ENCODE peak calls at places on chromosome 7, in five cellular contexts. R is HepG2, U is H1, L is SK-N-SH, J is GM12878. G is an unnamed sample.

GRCh38 chr7:15158141-15158810 is 255.7 kb upstream of the DGKB start:
- DNase-seq in R (no peak), U (no peak), L (no peak), J (no peak), G (no peak)

GRCh38 chr7:130065500-130066152 is 4.7 kb upstream of the KLHDC10 start:
- DNase-seq in R (peak), U (no peak), L (no peak), J (no peak), G (no peak)

GRCh38 chr7:114502454-114503254 is 88.0 kb downstream of the FOXP2 start:
- DNase-seq in R (no peak), U (no peak), L (no peak), J (no peak), G (no peak)

GRCh38 chr7:66871076-66871475 is 49.9 kb upstream of the TMEM248 start:
- DNase-seq in R (no peak), U (no peak), L (no peak), J (no peak), G (no peak)

GRCh38 chr7:320297-320696 is 30.3 kb downstream of the FOXL3 start:
- DNase-seq in R (no peak), U (no peak), L (no peak), J (no peak), G (no peak)

GRCh38 chr7:108001759-108002725 is 919 bp downstream of the LAMB1 start:
- DNase-seq in R (no peak), U (peak), L (peak), J (no peak), G (no peak)

GRCh38 chr7:114345494-114345893 is 69.1 kb upstream of the FOXP2 start:
- DNase-seq in R (no peak), U (no peak), L (no peak), J (no peak), G (no peak)

GRCh38 chr7:112084506-112084905 is 121.7 kb downstream of the DOCK4 start:
- DNase-seq in R (no peak), U (no peak), L (no peak), J (peak), G (no peak)

GRCh38 chr7:128347573-128348147 is 4.0 kb upstream of the RBM28 start:
- DNase-seq in R (peak), U (peak), L (peak), J (no peak), G (peak)

GRCh38 chr7:71783779-71784178 is 628.4 kb downstream of the CALN1 start:
- DNase-seq in R (no peak), U (no peak), L (no peak), J (no peak), G (no peak)

GRCh38 chr7:102317231-102318059 is 30.8 kb downstream of the SH2B2 start:
- DNase-seq in R (no peak), U (no peak), L (peak), J (no peak), G (peak)

GRCh38 chr7:42645906-42646305 is 266.0 kb downstream of the C7orf25 start:
- DNase-seq in R (no peak), U (no peak), L (no peak), J (no peak), G (no peak)

GRCh38 chr7:11346312-11346711 is 372.6 kb downstream of the PHF14 start:
- DNase-seq in R (no peak), U (no peak), L (no peak), J (no peak), G (no peak)

GRCh38 chr7:82598958-82599357 is 155.4 kb upstream of the CACNA2D1 start:
- DNase-seq in R (no peak), U (no peak), L (no peak), J (no peak), G (no peak)

GRCh38 chr7:83036721-83037380 is 125.8 kb downstream of the PCLO start:
- DNase-seq in R (no peak), U (no peak), L (no peak), J (no peak), G (no peak)

GRCh38 chr7:155665957-155666287 is 21.5 kb downstream of the RBM33 start:
- DNase-seq in R (no peak), U (no peak), L (no peak), J (no peak), G (no peak)

GRCh38 chr7:66682350-66683093 is 53.8 kb downstream of the KCTD7 start:
- DNase-seq in R (no peak), U (no peak), L (peak), J (no peak), G (no peak)

GRCh38 chr7:6221340-6222319 is 50.8 kb downstream of the CYTH3 start:
- DNase-seq in R (no peak), U (no peak), L (no peak), J (no peak), G (peak)

GRCh38 chr7:45938626-45939302 is 17.7 kb upstream of the IGFBP3 start:
- DNase-seq in R (peak), U (peak), L (no peak), J (no peak), G (no peak)

GRCh38 chr7:116582164-116582732 is 57.4 kb downstream of the CAV1 start:
- DNase-seq in R (no peak), U (no peak), L (no peak), J (no peak), G (no peak)

GRCh38 chr7:100867796-100868485 is 754 bp downstream of the TRIP6 start:
- DNase-seq in R (no peak), U (peak), L (peak), J (no peak), G (peak)

GRCh38 chr7:83014546-83014945 is 148.1 kb downstream of the PCLO start:
- DNase-seq in R (no peak), U (no peak), L (no peak), J (no peak), G (no peak)

GRCh38 chr7:34220501-34220900 is 315.2 kb downstream of the BMPER start:
- DNase-seq in R (no peak), U (no peak), L (no peak), J (no peak), G (no peak)

GRCh38 chr7:15397921-15398560 is 163.8 kb downstream of the AGMO start:
- DNase-seq in R (no peak), U (no peak), L (no peak), J (no peak), G (no peak)

GRCh38 chr7:153382591-153383225 is 623.2 kb downstream of the ACTR3B start:
- DNase-seq in R (no peak), U (peak), L (no peak), J (no peak), G (no peak)

GRCh38 chr7:29797112-29797944 is 9.0 kb upstream of the WIPF3 start:
- DNase-seq in R (no peak), U (no peak), L (no peak), J (no peak), G (peak)

GRCh38 chr7:103712991-103713778 is 267.2 kb upstream of the SLC26A5 start:
- DNase-seq in R (no peak), U (no peak), L (no peak), J (no peak), G (no peak)

GRCh38 chr7:103711413-103711812 is 265.4 kb upstream of the SLC26A5 start:
- DNase-seq in R (no peak), U (no peak), L (no peak), J (no peak), G (no peak)

GRCh38 chr7:103710247-103710646 is 264.2 kb upstream of the SLC26A5 start:
- DNase-seq in R (no peak), U (no peak), L (no peak), J (no peak), G (no peak)

GRCh38 chr7:103715376-103716110 is 269.5 kb upstream of the SLC26A5 start:
- DNase-seq in R (no peak), U (no peak), L (no peak), J (no peak), G (no peak)

DNA sequence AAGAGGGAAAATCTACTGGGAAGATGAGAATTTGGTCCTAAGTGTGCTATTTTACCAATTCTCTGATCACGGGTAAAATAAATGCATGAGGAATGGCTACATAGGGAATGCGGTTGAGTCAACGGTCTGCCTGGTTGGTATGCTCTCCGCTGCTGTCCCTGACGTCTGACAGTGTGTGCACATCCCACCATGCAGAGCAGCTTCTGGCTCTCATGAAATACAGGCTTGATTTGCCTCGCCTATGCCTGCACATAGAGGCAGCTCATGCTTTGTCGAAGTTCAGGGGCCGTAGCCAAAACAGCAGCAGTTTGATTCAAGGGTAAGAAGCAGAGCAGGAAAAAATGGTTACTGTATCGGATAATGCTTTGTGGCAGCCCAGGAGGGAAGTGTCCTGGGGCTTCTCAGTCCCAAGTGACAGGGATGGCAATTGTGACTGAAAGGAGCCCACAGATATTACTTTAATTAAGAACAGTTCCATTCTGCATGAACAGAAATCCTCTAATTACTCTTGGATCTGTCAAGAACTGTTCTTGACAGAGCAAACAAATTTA is 268.4 kb upstream of the SLC26A5 start:
- DNase-seq in R (no peak), U (no peak), L (peak), J (no peak), G (no peak)
- TF ChIP-seq USF2 in R (no peak), U (no peak), L (no peak), J (no peak), G (no peak)

GRCh38 chr7:47757946-47758371 is 176.0 kb upstream of the TNS3 start:
- DNase-seq in R (no peak), U (no peak), L (no peak), J (no peak), G (no peak)

GRCh38 chr7:47758546-47758945 is 176.6 kb upstream of the TNS3 start:
- DNase-seq in R (no peak), U (no peak), L (no peak), J (no peak), G (no peak)

GRCh38 chr7:47762746-47763062 is 180.8 kb upstream of the TNS3 start:
- DNase-seq in R (no peak), U (no peak), L (no peak), J (no peak), G (no peak)

GRCh38 chr7:47762207-47762606 is 180.3 kb upstream of the TNS3 start:
- DNase-seq in R (no peak), U (no peak), L (no peak), J (no peak), G (no peak)

DNA sequence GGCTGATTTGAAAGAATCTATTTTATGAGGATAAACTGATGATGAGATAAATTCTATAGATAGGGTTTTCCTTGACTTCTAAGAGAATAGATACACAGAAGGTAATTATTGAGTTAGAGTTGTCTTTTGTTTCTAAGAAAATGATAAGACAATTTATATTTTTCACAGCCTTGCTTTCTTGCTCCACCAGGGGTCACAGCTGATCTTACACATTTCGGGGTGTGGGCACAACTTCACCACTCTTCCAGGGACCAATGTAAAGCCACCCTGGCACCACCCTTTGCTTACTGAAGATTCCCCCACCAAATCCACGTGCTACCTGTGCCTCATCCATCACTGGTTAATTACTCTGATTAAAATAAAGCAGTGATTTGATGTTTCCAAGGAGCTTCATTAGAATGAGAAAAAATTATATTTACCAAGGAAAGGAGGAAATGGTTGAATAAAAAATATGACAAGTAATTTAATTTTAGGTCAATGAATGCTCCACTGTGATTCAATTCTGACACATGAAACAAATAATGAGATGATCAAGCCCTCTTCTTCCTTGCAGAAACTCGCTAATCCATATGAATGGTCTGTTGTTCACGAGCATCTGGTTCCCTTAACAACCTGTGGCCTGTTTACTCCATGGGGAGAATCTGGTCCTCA is 177.3 kb upstream of the TNS3 start:
- DNase-seq in R (no peak), U (no peak), L (no peak), J (no peak), G (no peak)
- TF ChIP-seq POLR2AphosphoS5 in R (no peak), U (no peak), L (no peak), J (no peak), G (no peak)

GRCh38 chr7:26440993-26441636 is 149.5 kb downstream of the SNX10 start:
- DNase-seq in R (peak), U (no peak), L (no peak), J (no peak), G (no peak)
- TF ChIP-seq SIN3A in R (no peak), U (no peak), L (no peak), J (no peak), G (no peak)

GRCh38 chr7:151984612-151985011 is 28.4 kb downstream of the GALNTL5 start:
- DNase-seq in R (peak), U (no peak), L (no peak), J (no peak), G (no peak)

GRCh38 chr7:151982806-151983205 is 26.6 kb downstream of the GALNTL5 start:
- DNase-seq in R (no peak), U (no peak), L (no peak), J (no peak), G (no peak)

GRCh38 chr7:151990567-151990966 is 34.3 kb downstream of the GALNTL5 start:
- DNase-seq in R (no peak), U (no peak), L (no peak), J (no peak), G (peak)

GRCh38 chr7:151992375-151992774 is 33.1 kb upstream of the GALNT11 start:
- DNase-seq in R (peak), U (peak), L (peak), J (no peak), G (peak)

DNA sequence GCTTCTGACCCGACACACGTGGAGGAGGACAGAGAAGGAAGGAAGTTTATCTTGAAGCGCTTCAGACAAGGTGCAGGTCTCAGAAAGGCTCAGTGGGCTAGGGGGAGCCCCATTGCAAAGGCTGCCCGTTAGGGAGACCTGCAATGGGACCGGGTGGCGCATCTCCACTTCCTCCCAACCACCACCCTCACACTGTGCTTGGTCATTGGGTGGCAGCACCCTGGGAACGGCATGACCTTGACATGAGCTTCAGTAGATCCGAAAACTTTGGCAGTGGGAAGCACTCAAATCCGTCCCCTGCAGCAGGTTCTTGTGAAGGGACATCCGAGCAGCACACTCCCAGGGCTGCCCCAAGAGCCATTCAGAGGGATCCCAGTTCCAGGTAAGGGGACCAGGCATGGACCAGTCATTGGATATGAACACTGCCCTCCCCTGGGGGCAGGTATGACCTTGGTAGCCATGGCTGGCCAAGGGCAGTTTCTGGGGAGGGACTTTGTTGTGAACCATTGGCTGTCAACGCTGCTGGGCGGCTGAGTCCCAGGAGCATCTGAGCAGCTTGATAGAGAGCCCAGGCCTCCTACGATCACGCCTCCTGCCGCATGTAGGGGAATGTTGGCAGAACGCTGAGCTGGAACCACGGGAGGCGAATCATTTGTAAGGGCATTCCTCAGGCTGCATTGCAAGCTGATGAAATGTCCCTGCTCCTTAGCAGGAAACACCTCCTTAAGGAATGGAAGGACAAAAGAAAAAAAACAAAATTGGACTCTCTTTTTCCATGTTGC is 31.7 kb downstream of the GALNTL5 start:
- DNase-seq in R (no peak), U (no peak), L (no peak), J (no peak), G (no peak)
- TF ChIP-seq USF2 in R (no peak), U (no peak), L (no peak), J (no peak), G (no peak)

GRCh38 chr7:133613250-133613649 is 360.4 kb downstream of the EXOC4 start:
- DNase-seq in R (no peak), U (no peak), L (no peak), J (no peak), G (no peak)
- TF ChIP-seq POLR2AphosphoS5 in R (no peak), U (no peak), L (no peak), J (no peak), G (no peak)

DNA sequence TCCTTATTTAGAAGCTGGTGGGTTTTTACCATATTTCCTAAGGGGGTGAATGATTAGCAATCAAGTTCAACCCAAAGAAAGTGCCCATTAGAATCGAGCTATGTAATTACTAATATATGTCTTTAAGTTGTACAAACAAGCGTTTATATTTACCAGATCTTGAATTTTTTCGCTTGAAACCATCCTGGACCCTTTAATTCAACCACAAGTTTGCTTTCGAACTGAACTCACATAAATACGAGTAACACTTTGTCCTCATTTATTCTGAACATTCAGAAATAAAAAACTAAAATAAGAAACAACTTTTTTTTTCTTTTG is 1.5 kb downstream of the SRI start:
- DNase-seq in R (no peak), U (no peak), L (no peak), J (no peak), G (no peak)
- TF ChIP-seq SIN3A in R (no peak), U (no peak), L (no peak), J (peak), G (no peak)